ENCODE peak calls at places on chromosomes 11 and 22, in four cellular contexts. Z, B, Q and G are unnamed samples.

GRCh38 chr22:50267591-50268390 is 2.4 kb downstream of the MAPK11 start:
- DNase-seq in Z (no peak), B (peak; percentile 52), Q (peak; percentile 21), G (peak; percentile 80)

GRCh38 chr22:38416621-38417251 is 38.3 kb downstream of the KCNJ4 start:
- DNase-seq in Z (no peak), B (no peak), Q (no peak), G (no peak)

GRCh38 chr11:9172394-9172793 is 81.0 kb upstream of the SCUBE2 start:
- DNase-seq in Z (no peak), B (no peak), Q (no peak), G (no peak)

GRCh38 chr11:9138612-9139579 is 47.5 kb upstream of the SCUBE2 start:
- DNase-seq in Z (peak; percentile 94), B (no peak), Q (no peak), G (peak; percentile 90)

GRCh38 chr11:123143476-123143875 is 51.6 kb downstream of the CLMP start:
- DNase-seq in Z (no peak), B (no peak), Q (no peak), G (no peak)

GRCh38 chr11:8683115-8683807 is 669 bp downstream of the RPL27A start:
- DNase-seq in Z (no peak), B (no peak), Q (no peak), G (no peak)

GRCh38 chr11:47453365-47453764 is 4.4 kb upstream of the RAPSN start:
- DNase-seq in Z (peak; percentile 35), B (no peak), Q (no peak), G (no peak)

GRCh38 chr11:88596786-88597185 is 259.2 kb upstream of the CTSC start:
- DNase-seq in Z (peak; percentile 32), B (no peak), Q (no peak), G (peak; percentile 7)

GRCh38 chr22:27329471-27329870 is 472.1 kb downstream of the MN1 start:
- DNase-seq in Z (no peak), B (no peak), Q (no peak), G (no peak)

GRCh38 chr22:19040581-19041402 is 81.4 kb downstream of the DGCR2 start:
- DNase-seq in Z (no peak), B (no peak), Q (no peak), G (no peak)

GRCh38 chr11:33953289-33953688 is 61.4 kb upstream of the LMO2 start:
- DNase-seq in Z (no peak), B (no peak), Q (no peak), G (no peak)

GRCh38 chr11:22703561-22703960 is 37.1 kb downstream of the GAS2 start:
- DNase-seq in Z (peak; percentile 44), B (no peak), Q (no peak), G (no peak)

GRCh38 chr11:5968394-5968793 is at the start of gene OR56A5:
- DNase-seq in Z (no peak), B (no peak), Q (no peak), G (no peak)

GRCh38 chr11:1116666-1117390 is 40.9 kb upstream of the MUC5AC start:
- DNase-seq in Z (no peak), B (no peak), Q (no peak), G (no peak)

GRCh38 chr22:36223504-36223903 is 15.8 kb downstream of the APOL2 start:
- DNase-seq in Z (no peak), B (no peak), Q (no peak), G (no peak)

GRCh38 chr11:84022221-84022620 is 736.1 kb upstream of the CCDC90B start:
- DNase-seq in Z (no peak), B (no peak), Q (no peak), G (no peak)

GRCh38 chr11:12243511-12243910 is 133.1 kb downstream of the MICAL2 start:
- DNase-seq in Z (no peak), B (no peak), Q (no peak), G (no peak)

GRCh38 chr22:42831712-42832111 is 25.4 kb downstream of the ARFGAP3 start:
- DNase-seq in Z (no peak), B (no peak), Q (no peak), G (no peak)

GRCh38 chr11:16986434-16987204 is 27.6 kb downstream of the PLEKHA7 start:
- DNase-seq in Z (no peak), B (peak; percentile 8), Q (peak; percentile 12), G (no peak)

GRCh38 chr22:37220543-37220968 is 8.3 kb upstream of the SSTR3 start:
- DNase-seq in Z (no peak), B (no peak), Q (peak; percentile 38), G (no peak)

GRCh38 chr11:20672575-20672974 is 3.2 kb downstream of the NELL1 start:
- DNase-seq in Z (no peak), B (no peak), Q (no peak), G (no peak)

GRCh38 chr11:12179521-12179920 is 69.1 kb downstream of the MICAL2 start:
- DNase-seq in Z (no peak), B (no peak), Q (no peak), G (no peak)

GRCh38 chr11:121553806-121554205 is 101.0 kb upstream of the SORL1-AS1 start:
- DNase-seq in Z (peak; percentile 48), B (no peak), Q (no peak), G (peak; percentile 68)

GRCh38 chr11:64853709-64854108 is 9.3 kb upstream of the CDC42BPG start:
- DNase-seq in Z (no peak), B (no peak), Q (peak; percentile 63), G (no peak)

GRCh38 chr11:45405916-45406670 is 120.0 kb upstream of the SYT13 start:
- DNase-seq in Z (no peak), B (no peak), Q (no peak), G (no peak)

GRCh38 chr11:19819148-19819547 is 106.5 kb downstream of the NAV2 start:
- DNase-seq in Z (no peak), B (no peak), Q (no peak), G (no peak)

GRCh38 chr11:128555606-128556005 is 31.8 kb downstream of the ETS1 start:
- DNase-seq in Z (peak; percentile 54), B (no peak), Q (no peak), G (peak; percentile 5)

GRCh38 chr11:111001986-111002616 is 243.4 kb upstream of the POU2AF2 start:
- DNase-seq in Z (peak; percentile 72), B (no peak), Q (no peak), G (peak; percentile 40)

GRCh38 chr11:78690588-78690987 is 115.9 kb upstream of the NARS2 start:
- DNase-seq in Z (peak; percentile 53), B (no peak), Q (no peak), G (peak; percentile 24)

GRCh38 chr22:31897842-31898241 is 46.5 kb upstream of the YWHAH start:
- DNase-seq in Z (peak; percentile 22), B (no peak), Q (no peak), G (no peak)

GRCh38 chr11:61869636-61870428 is 21.5 kb downstream of the FADS3 start:
- DNase-seq in Z (no peak), B (no peak), Q (no peak), G (no peak)

GRCh38 chr11:87897079-87897478 is 278.2 kb downstream of the RAB38 start:
- DNase-seq in Z (no peak), B (no peak), Q (no peak), G (no peak)

GRCh38 chr11:117424781-117425180 is 97.1 kb downstream of the CEP164 start:
- DNase-seq in Z (no peak), B (no peak), Q (no peak), G (no peak)

GRCh38 chr11:88179966-88180629 is 4.9 kb upstream of the RAB38 start:
- DNase-seq in Z (no peak), B (no peak), Q (no peak), G (peak; percentile 65)

GRCh38 chr11:46277623-46278386 is at the start of gene CREB3L1:
- DNase-seq in Z (no peak), B (no peak), Q (no peak), G (no peak)